ENCODE peak calls at places on chromosome 15, in five cellular contexts. A is body of pancreas, P is suprapubic skin, X is Peyer's patch, B is K562. Y is an unnamed sample.

GRCh38 chr15:79863886-79864285 is 32.9 kb downstream of the MTHFS start:
- DNase-seq in A (no peak), P (no peak), X (no peak), B (no peak), Y (no peak)

GRCh38 chr15:47331796-47332480 is 385.4 kb upstream of the SEMA6D start:
- DNase-seq in A (no peak), P (no peak), X (no peak), B (no peak), Y (no peak)

GRCh38 chr15:51076142-51076897 is 18.4 kb downstream of the TNFAIP8L3 start:
- DNase-seq in A (no peak), P (no peak), X (no peak), B (peak; percentile 37), Y (no peak)

GRCh38 chr15:63048986-63049665 is 6.6 kb downstream of the TPM1 start:
- DNase-seq in A (peak; percentile 43), P (peak; percentile 73), X (peak; percentile 76), B (no peak), Y (peak; percentile 90)

GRCh38 chr15:62769604-62770003 is 272.9 kb upstream of the TPM1 start:
- DNase-seq in A (no peak), P (no peak), X (no peak), B (no peak), Y (no peak)

GRCh38 chr15:82571722-82572222 is 31.5 kb upstream of the RPS17 start:
- DNase-seq in A (peak; percentile 50), P (peak; percentile 80), X (no peak), B (peak; percentile 37), Y (peak; percentile 93)

GRCh38 chr15:94951538-94951937 is 720.2 kb downstream of the MCTP2 start:
- DNase-seq in A (no peak), P (no peak), X (no peak), B (no peak), Y (no peak)

GRCh38 chr15:83483612-83484011 is 36.5 kb downstream of the SH3GL3 start:
- DNase-seq in A (no peak), P (no peak), X (no peak), B (no peak), Y (no peak)

GRCh38 chr15:40937762-40938529 is 8.8 kb downstream of the DLL4 start:
- DNase-seq in A (no peak), P (no peak), X (no peak), B (no peak), Y (no peak)

GRCh38 chr15:82933576-82933975 is 18.9 kb downstream of the HOMER2 start:
- DNase-seq in A (no peak), P (no peak), X (no peak), B (no peak), Y (no peak)

GRCh38 chr15:48330045-48330840 is 986 bp upstream of the DUT start:
- DNase-seq in A (no peak), P (no peak), X (no peak), B (no peak), Y (no peak)

DNA sequence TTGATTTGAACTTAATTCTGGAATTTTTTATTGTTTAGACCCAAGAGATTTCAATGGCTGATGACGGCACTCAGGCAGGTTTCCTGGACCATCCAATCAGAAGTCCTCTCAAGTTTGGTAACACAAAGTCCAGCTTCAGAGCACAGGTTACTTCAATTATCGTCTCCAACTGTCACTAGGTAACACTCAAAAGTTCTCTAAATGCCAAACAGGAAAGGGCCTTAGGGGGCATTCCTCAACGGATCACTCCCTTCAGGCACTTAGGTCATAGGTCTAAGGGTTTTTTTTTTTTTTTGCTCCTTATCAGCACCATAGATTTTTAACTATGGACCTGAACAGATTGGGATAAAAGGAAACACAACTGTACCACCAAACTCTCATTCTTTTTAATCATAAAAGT is 85.8 kb downstream of the MEIS2 start:
- DNase-seq in A (no peak), P (no peak), X (no peak), B (no peak), Y (no peak)
- H3K4me3 ChIP-seq in A (no peak overlapping the region), P (no peak overlapping the region), X (no peak overlapping the region), B (no peak overlapping the region), Y (no peak overlapping the region)

GRCh38 chr15:53445531-53445930 is 313.9 kb downstream of the WDR72 start:
- DNase-seq in A (no peak), P (no peak), X (no peak), B (no peak), Y (no peak)

GRCh38 chr15:53447742-53448141 is 311.7 kb downstream of the WDR72 start:
- DNase-seq in A (no peak), P (no peak), X (no peak), B (no peak), Y (no peak)

GRCh38 chr15:53448215-53449001 is 311.1 kb downstream of the WDR72 start:
- DNase-seq in A (peak; percentile 31), P (no peak), X (no peak), B (no peak), Y (no peak)

GRCh38 chr15:53446376-53446775 is 313.1 kb downstream of the WDR72 start:
- DNase-seq in A (peak; percentile 54), P (no peak), X (no peak), B (no peak), Y (no peak)

GRCh38 chr15:53447053-53447574 is 312.3 kb downstream of the WDR72 start:
- DNase-seq in A (no peak), P (no peak), X (no peak), B (no peak), Y (no peak)
- TF ChIP-seq POLR2A in A (no peak), P (no peak), X (no peak), B (no peak), Y (no peak)

DNA sequence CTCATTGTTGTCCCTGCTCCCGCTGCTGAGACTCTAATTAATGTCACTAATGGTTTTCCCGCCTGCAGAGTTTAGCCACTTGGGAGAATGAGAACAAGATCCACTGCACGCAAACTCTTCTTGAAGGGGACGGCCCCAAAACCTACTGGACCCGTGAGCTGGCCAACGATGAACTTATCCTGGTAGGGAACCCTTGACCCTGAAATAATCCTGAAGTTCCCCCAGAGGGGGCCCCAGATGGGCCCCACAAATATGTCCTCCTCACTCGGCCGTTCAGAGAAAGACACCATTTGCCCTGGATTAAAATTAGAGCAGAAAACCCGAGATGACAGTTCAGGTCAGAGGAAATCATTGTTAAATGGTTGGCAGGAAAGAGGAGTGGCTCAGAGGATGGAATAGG is 3.3 kb downstream of the CRABP1 start:
- DNase-seq in A (no peak), P (no peak), X (no peak), B (no peak), Y (no peak)
- TF ChIP-seq CTCF in A (no peak), P (no peak), X (no peak), B (no peak), Y (no peak)

GRCh38 chr15:52797625-52798501 is 7.7 kb upstream of the ONECUT1 start:
- DNase-seq in A (no peak), P (peak; percentile 54), X (no peak), B (no peak), Y (no peak)

GRCh38 chr15:52796742-52797515 is 6.8 kb upstream of the ONECUT1 start:
- DNase-seq in A (no peak), P (no peak), X (no peak), B (no peak), Y (no peak)

GRCh38 chr15:52794665-52795463 is 4.7 kb upstream of the ONECUT1 start:
- DNase-seq in A (no peak), P (no peak), X (no peak), B (no peak), Y (no peak)

GRCh38 chr15:52796228-52796521 is 6.0 kb upstream of the ONECUT1 start:
- DNase-seq in A (no peak), P (no peak), X (no peak), B (no peak), Y (no peak)

GRCh38 chr15:52795464-52796227 is 5.5 kb upstream of the ONECUT1 start:
- DNase-seq in A (no peak), P (peak; percentile 54), X (no peak), B (no peak), Y (no peak)
- H3K4me3 ChIP-seq in A (no peak overlapping the region), P (no peak overlapping the region), X (no peak overlapping the region), B (no peak overlapping the region), Y (no peak overlapping the region)

GRCh38 chr15:68195336-68196112 is 9.6 kb downstream of the CALML4 start:
- DNase-seq in A (no peak), P (no peak), X (no peak), B (no peak), Y (no peak)
- TF ChIP-seq POLR2A in A (no peak), P (no peak), X (no peak), B (no peak), Y (no peak)

GRCh38 chr15:42796955-42797779 is 60.2 kb upstream of the CDAN1 start:
- DNase-seq in A (no peak), P (no peak), X (no peak), B (peak; percentile 10), Y (no peak)
- TF ChIP-seq CTCF in A (no peak), P (no peak), X (no peak), B (no peak), Y (no peak)

GRCh38 chr15:85620321-85621044 is 174.2 kb downstream of the KLHL25 start:
- DNase-seq in A (no peak), P (no peak), X (no peak), B (no peak), Y (no peak)
- H3K4me3 ChIP-seq in A (no peak overlapping the region), P (peak overlapping the region; percentile 52), X (peak overlapping the region; percentile 46), B (no peak overlapping the region), Y (peak overlapping the region; percentile 43)

DNA sequence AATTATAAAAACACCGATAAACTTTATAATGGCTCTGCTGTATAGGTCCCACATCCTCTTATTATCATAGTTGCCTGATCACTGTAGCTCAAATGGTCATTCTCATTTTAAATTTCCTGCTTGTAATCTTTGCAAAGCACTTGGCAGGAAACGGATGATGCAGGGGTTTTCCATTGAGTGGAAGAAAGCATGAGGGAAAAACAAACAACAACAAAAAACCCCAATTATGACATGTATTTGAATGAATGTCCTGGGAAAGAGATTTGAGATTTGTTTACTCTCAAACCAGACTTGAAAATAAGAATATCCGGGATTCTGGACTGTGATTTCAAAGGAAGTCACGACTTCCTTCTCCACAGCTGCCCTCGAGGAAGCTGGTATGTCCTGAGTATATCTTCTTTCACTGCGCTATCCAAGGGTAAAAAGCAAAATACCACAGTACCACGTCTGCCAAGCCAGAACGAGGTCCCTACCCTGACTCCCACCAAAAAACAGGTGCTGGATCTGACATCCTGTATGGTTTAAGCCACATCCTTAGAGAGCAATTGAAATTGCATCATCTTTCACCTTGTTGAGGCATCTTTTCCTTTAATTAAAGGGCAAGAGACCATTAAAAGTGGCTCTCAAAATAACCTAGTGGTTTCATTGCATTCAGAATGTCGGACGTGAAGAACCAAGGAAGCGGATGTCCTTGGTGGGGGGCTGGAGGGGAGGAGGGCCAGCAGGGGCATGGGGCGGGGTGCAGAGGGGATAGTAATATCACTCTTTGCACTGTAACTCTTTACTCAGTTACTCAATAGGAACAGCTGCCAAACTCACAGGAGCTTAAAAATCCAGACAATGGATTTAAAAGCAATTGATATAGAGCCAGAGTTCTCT is 13.5 kb upstream of the TIPIN start:
- DNase-seq in A (no peak), P (no peak), X (no peak), B (peak; percentile 19), Y (no peak)
- TF ChIP-seq POLR2A in A (no peak), P (no peak), X (no peak), B (no peak), Y (no peak)

DNA sequence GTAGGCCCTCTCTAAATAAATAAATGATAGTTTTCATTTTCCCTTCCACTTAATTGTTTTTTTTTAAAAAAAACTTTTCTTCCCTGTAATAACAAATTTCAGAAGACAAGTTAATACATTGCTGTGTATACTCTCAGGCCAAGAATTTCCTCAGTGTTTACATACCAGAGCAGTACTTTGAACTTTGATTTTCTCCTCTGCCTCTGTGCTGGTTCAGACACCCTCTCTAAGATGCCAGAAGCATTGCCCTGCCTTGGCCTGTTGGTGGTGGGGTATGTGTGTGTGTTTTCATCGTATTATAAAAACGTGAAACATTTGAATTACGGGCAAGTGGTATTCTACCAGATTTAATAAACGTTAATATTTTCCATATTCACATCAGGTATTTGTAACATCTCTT is 70.1 kb downstream of the SMAD3 start:
- DNase-seq in A (no peak), P (no peak), X (no peak), B (no peak), Y (no peak)
- TF ChIP-seq CTCF in A (peak; percentile 32), P (no peak), X (peak; percentile 57), B (no peak), Y (no peak)